ENCODE peak calls at places on chromosome 3, in seven cellular contexts. M is DND-41; K is body of pancreas; P is IMR-90; N is PC-9; G is aorta; C is CD8-positive, alpha-beta memory T cell. L is an unnamed sample. For H3K4me1 and H3K9me3, the result is how much of the 10 kb centered on the place peaks cover.

GRCh38 chr3:18238721-18239331 is 186.3 kb downstream of the SATB1 start:
- DNase-seq in M (no peak), K (no peak), P (no peak), N (no peak), G (no peak), C (no peak), L (no peak)

GRCh38 chr3:171772427-171773056 is 37.7 kb downstream of the PLD1 start:
- DNase-seq in M (peak), K (peak), P (peak), N (peak), G (no peak), C (peak), L (peak)

GRCh38 chr3:129890891-129891290 is 2.6 kb downstream of the TMCC1 start:
- DNase-seq in M (no peak), K (no peak), P (no peak), N (no peak), G (no peak), C (no peak), L (no peak)

GRCh38 chr3:15681668-15682067 is 80.1 kb downstream of the BTD start:
- DNase-seq in M (no peak), K (no peak), P (no peak), N (no peak), G (no peak), C (no peak), L (no peak)

GRCh38 chr3:43770426-43771103 is 79.8 kb downstream of the ABHD5 start:
- DNase-seq in M (peak), K (peak), P (no peak), N (peak), G (peak), C (peak), L (no peak)

GRCh38 chr3:127133971-127134370 is 59.0 kb upstream of the PRR23E start:
- DNase-seq in M (no peak), K (no peak), P (no peak), N (no peak), G (no peak), C (no peak), L (no peak)

GRCh38 chr3:31793821-31794220 is 187.2 kb downstream of the OSBPL10 start:
- DNase-seq in M (peak), K (no peak), P (no peak), N (no peak), G (no peak), C (no peak), L (no peak)

GRCh38 chr3:62559831-62560445 is 186.6 kb upstream of the FEZF2 start:
- DNase-seq in M (no peak), K (no peak), P (peak), N (no peak), G (no peak), C (no peak), L (peak)

GRCh38 chr3:54176106-54176505 is 53.8 kb downstream of the CACNA2D3 start:
- DNase-seq in M (no peak), K (no peak), P (no peak), N (no peak), G (no peak), C (no peak), L (no peak)

GRCh38 chr3:117553461-117553860 is 843.9 kb downstream of the TUSC7 start:
- DNase-seq in M (no peak), K (no peak), P (peak), N (no peak), G (no peak), C (no peak), L (no peak)

GRCh38 chr3:53159415-53160135 is 1.4 kb upstream of the PRKCD start:
- DNase-seq in M (no peak), K (peak), P (no peak), N (peak), G (no peak), C (no peak), L (no peak)

GRCh38 chr3:170424879-170425278 is 6.2 kb downstream of the CLDN11 start:
- DNase-seq in M (no peak), K (no peak), P (no peak), N (no peak), G (no peak), C (no peak), L (no peak)

GRCh38 chr3:126344380-126345041 is 12.7 kb downstream of the KLF15 start:
- DNase-seq in M (no peak), K (no peak), P (no peak), N (no peak), G (no peak), C (no peak), L (no peak)

GRCh38 chr3:5309181-5309580 is 121.7 kb downstream of the EDEM1 start:
- DNase-seq in M (no peak), K (no peak), P (peak), N (no peak), G (no peak), C (no peak), L (no peak)

GRCh38 chr3:141302364-141303141 is 65.8 kb upstream of the ZBTB38 start:
- DNase-seq in M (no peak), K (peak), P (peak), N (peak), G (no peak), C (no peak), L (no peak)

GRCh38 chr3:118692417-118692816 is 342.2 kb downstream of the IGSF11 start:
- DNase-seq in M (no peak), K (no peak), P (no peak), N (no peak), G (no peak), C (no peak), L (no peak)

GRCh38 chr3:138974467-138974866 is 27.4 kb downstream of the FOXL2NB start:
- DNase-seq in M (no peak), K (no peak), P (peak), N (no peak), G (peak), C (no peak), L (no peak)

GRCh38 chr3:161231861-161232260 is 10.8 kb downstream of the NMD3 start:
- DNase-seq in M (no peak), K (no peak), P (no peak), N (no peak), G (no peak), C (no peak), L (no peak)

GRCh38 chr3:150890320-150890719 is 14.9 kb downstream of the MINDY4B start:
- DNase-seq in M (no peak), K (no peak), P (peak), N (no peak), G (no peak), C (no peak), L (no peak)

GRCh38 chr3:176799675-176800074 is 397.6 kb downstream of the TBL1XR1 start:
- DNase-seq in M (no peak), K (no peak), P (no peak), N (peak), G (no peak), C (no peak), L (no peak)

GRCh38 chr3:158471639-158472294 is 99.2 kb upstream of the MLF1 start:
- DNase-seq in M (no peak), K (no peak), P (peak), N (no peak), G (no peak), C (no peak), L (no peak)

GRCh38 chr3:57545636-57546268 is 1.6 kb upstream of the DNAH12 start:
- DNase-seq in M (no peak), K (peak), P (no peak), N (no peak), G (no peak), C (no peak), L (no peak)

GRCh38 chr3:171162986-171163723 is 136.6 kb upstream of the SLC2A2 start:
- DNase-seq in M (no peak), K (no peak), P (no peak), N (no peak), G (no peak), C (peak), L (no peak)

GRCh38 chr3:3097958-3098357 is 12.2 kb downstream of the IL5RA start:
- DNase-seq in M (no peak), K (no peak), P (no peak), N (no peak), G (no peak), C (no peak), L (no peak)

GRCh38 chr3:30426319-30426993 is 179.9 kb upstream of the TGFBR2 start:
- DNase-seq in M (no peak), K (peak), P (peak), N (no peak), G (no peak), C (no peak), L (no peak)

GRCh38 chr3:13812039-13812438 is 67.8 kb downstream of the WNT7A start:
- DNase-seq in M (no peak), K (no peak), P (no peak), N (no peak), G (peak), C (no peak), L (no peak)

GRCh38 chr3:134772591-134772990 is 22.5 kb upstream of the EPHB1 start:
- DNase-seq in M (no peak), K (no peak), P (no peak), N (no peak), G (no peak), C (no peak), L (no peak)

GRCh38 chr3:36923523-36923943 is 21.3 kb downstream of the TRANK1 start:
- DNase-seq in M (no peak), K (no peak), P (no peak), N (no peak), G (no peak), C (no peak), L (no peak)

GRCh38 chr3:130508970-130509369 is 8.0 kb upstream of the COL6A6 start:
- DNase-seq in M (no peak), K (no peak), P (no peak), N (no peak), G (no peak), C (no peak), L (no peak)

GRCh38 chr3:56137406-56137805 is 330.9 kb downstream of the ERC2 start:
- DNase-seq in M (no peak), K (no peak), P (no peak), N (no peak), G (no peak), C (no peak), L (no peak)

GRCh38 chr3:132220986-132221385 is 96.2 kb upstream of the ACP3 start:
- DNase-seq in M (no peak), K (no peak), P (no peak), N (no peak), G (no peak), C (no peak), L (no peak)

GRCh38 chr3:47041114-47041513 is 61.6 kb downstream of the NBEAL2 start:
- DNase-seq in M (no peak), K (no peak), P (no peak), N (no peak), G (no peak), C (no peak), L (no peak)
- H3K4me1 ChIP-seq in M (under half), K (under half), P (under half), N (under half), G (under half), C (under half), L (under half)

GRCh38 chr3:98095870-98096269 is 8.9 kb downstream of the OR5AC2 start:
- DNase-seq in M (no peak), K (no peak), P (no peak), N (peak), G (no peak), C (no peak), L (no peak)
- H3K27ac ChIP-seq in M (no peak), K (no peak), P (no peak), N (no peak), G (no peak), C (no peak), L (no peak)

DNA sequence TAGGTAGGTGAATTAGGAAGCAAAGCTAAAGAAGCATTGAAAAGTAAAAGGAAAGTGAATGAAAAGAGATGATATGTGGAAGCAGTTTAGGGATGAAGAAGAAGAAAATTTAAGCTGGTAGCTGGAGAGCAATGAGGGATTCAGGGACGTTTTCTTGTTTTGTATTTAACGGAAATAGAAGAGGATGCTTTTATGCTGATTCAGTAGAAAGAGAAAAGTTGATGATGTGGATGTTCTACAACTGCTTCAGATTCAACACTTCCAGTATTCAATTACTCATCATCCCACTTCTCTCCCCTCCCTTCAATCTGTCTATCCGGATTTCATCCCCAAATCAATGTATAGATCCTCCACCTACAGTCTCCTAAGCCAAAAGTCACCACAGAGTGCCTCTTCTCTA is 448.2 kb upstream of the CCDC54 start:
- DNase-seq in M (no peak), K (no peak), P (no peak), N (no peak), G (no peak), C (no peak), L (no peak)
- H3K9me3 ChIP-seq in M (under half), K (under half), P (under half), N (under half), G (under half), C (under half), L (under half)

GRCh38 chr3:63964287-63965073 is 52.3 kb upstream of the SCAANT1 start:
- DNase-seq in M (no peak), K (no peak), P (no peak), N (no peak), G (no peak), C (no peak), L (no peak)
- H3K4me1 ChIP-seq in M (half or more), K (half or more), P (under half), N (under half), G (under half), C (under half), L (under half)

GRCh38 chr3:100706365-100706764 is 2.9 kb upstream of the TFG start:
- DNase-seq in M (no peak), K (no peak), P (peak), N (no peak), G (no peak), C (no peak), L (no peak)

GRCh38 chr3:100708989-100709839 is at the start of gene TFG:
- DNase-seq in M (peak), K (peak), P (peak), N (peak), G (peak), C (peak), L (peak)

GRCh38 chr3:100709840-100710235 is 544 bp downstream of the TFG start:
- DNase-seq in M (peak), K (peak), P (peak), N (peak), G (peak), C (peak), L (peak)

GRCh38 chr3:100710355-100711198 is 1.3 kb downstream of the TFG start:
- DNase-seq in M (peak), K (peak), P (peak), N (peak), G (no peak), C (peak), L (peak)

DNA sequence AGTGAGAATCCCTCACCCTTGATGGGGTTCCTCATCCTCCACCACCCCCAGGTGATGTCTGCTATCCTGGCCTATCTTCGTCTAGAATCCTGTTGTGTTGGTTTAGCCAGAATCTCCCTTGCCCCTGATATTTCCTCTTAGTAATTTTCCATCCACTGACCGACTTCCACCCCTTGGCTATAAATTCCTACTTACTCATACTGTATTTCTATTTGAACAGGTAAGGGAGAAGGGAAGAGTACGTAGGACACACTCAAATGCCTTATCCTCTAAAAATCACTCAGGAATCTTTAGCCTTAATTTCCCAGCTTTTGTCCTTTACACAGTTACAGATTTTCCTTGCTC is 678 bp upstream of the TFG start:
- DNase-seq in M (no peak), K (no peak), P (no peak), N (peak), G (no peak), C (no peak), L (no peak)
- H3K27ac ChIP-seq in M (peak), K (peak), P (no peak), N (peak), G (no peak), C (peak), L (peak)

DNA sequence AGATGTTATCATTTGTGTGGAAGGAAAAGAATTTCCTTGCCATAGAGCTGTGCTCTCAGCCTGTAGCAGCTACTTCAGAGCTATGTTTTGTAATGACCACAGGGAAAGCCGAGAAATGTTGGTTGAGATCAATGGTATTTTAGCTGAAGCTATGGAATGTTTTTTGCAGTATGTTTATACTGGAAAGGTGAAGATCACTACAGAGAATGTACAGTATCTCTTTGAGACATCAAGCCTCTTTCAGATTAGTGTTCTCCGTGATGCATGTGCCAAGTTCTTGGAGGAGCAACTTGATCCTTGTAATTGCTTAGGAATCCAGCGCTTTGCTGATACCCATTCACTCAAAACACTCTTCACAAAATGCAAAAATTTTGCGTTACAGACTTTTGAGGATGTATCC is 15.1 kb downstream of the KLHL24 start:
- DNase-seq in M (no peak), K (no peak), P (peak), N (no peak), G (no peak), C (no peak), L (no peak)
- H3K9me3 ChIP-seq in M (under half), K (under half), P (under half), N (under half), G (under half), C (under half), L (half or more)

GRCh38 chr3:101810023-101810415 is 31.0 kb downstream of the NXPE3 start:
- DNase-seq in M (no peak), K (no peak), P (no peak), N (no peak), G (no peak), C (no peak), L (no peak)
- H3K4me1 ChIP-seq in M (under half), K (under half), P (under half), N (under half), G (under half), C (under half), L (under half)

GRCh38 chr3:195011231-195011834 is 259.6 kb downstream of the XXYLT1 start:
- DNase-seq in M (no peak), K (no peak), P (no peak), N (no peak), G (no peak), C (no peak), L (no peak)
- H3K27ac ChIP-seq in M (no peak), K (no peak), P (no peak), N (peak), G (no peak), C (no peak), L (no peak)

GRCh38 chr3:145243875-145244274 is 917.1 kb downstream of the PLOD2 start:
- DNase-seq in M (no peak), K (no peak), P (peak), N (no peak), G (no peak), C (no peak), L (no peak)

GRCh38 chr3:145246291-145246690 is 914.7 kb downstream of the PLOD2 start:
- DNase-seq in M (no peak), K (no peak), P (no peak), N (no peak), G (no peak), C (no peak), L (no peak)

GRCh38 chr3:145244327-145244726 is 916.7 kb downstream of the PLOD2 start:
- DNase-seq in M (no peak), K (no peak), P (no peak), N (no peak), G (no peak), C (no peak), L (no peak)

GRCh38 chr3:145251311-145251710 is 909.7 kb downstream of the PLOD2 start:
- DNase-seq in M (no peak), K (no peak), P (no peak), N (no peak), G (no peak), C (no peak), L (no peak)

DNA sequence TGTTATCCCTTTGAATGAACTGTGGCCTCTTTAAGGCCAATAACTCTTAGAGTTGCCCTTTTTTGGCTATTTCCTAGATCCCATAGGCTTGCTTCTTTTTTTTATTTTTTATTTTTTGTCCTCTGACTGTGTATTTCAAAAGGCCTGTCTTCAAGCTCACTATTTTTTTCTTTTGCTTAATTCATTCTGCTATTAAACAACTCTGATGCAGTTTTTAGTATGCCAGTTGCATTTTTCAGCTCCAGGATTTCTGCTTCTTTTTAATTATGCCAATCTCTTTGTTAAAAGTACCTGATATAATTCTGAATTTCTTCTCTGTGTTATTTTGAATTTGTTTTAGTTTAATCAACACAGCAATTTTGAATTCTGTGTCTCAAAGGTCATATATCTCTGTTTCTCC is 912.1 kb downstream of the PLOD2 start:
- DNase-seq in M (no peak), K (no peak), P (no peak), N (no peak), G (no peak), C (no peak), L (no peak)
- H3K9me3 ChIP-seq in M (under half), K (under half), P (under half), N (under half), G (under half), C (under half), L (under half)

L was measured in CD4-positive, CD25-positive, alpha-beta regulatory T cell.